ENCODE peak calls at places on chromosomes 2 and 18, in six cellular contexts. One of them, this sample, is unnamed.

GRCh38 chr2:194730266-194730665 is 926.8 kb upstream of the SLC39A10 start:
- DNase-seq in GM23248: no peak
- DNase-seq in OCI-LY7: no peak
- DNase-seq in GM23338: no peak
- DNase-seq in PC-3: peak
- DNase-seq in SK-N-SH: no peak
- DNase-seq in this sample: no peak

GRCh38 chr2:26412091-26412673 is 10.5 kb downstream of the DRC1 start:
- DNase-seq in GM23248: no peak
- DNase-seq in OCI-LY7: no peak
- DNase-seq in GM23338: no peak
- DNase-seq in PC-3: no peak
- DNase-seq in SK-N-SH: no peak
- DNase-seq in this sample: peak

GRCh38 chr2:115171751-115172150 is 729.3 kb downstream of the DPP10 start:
- DNase-seq in GM23248: no peak
- DNase-seq in OCI-LY7: no peak
- DNase-seq in GM23338: no peak
- DNase-seq in PC-3: no peak
- DNase-seq in SK-N-SH: no peak
- DNase-seq in this sample: no peak

GRCh38 chr2:167843203-167843602 is 404.2 kb downstream of the STK39 start:
- DNase-seq in GM23248: no peak
- DNase-seq in OCI-LY7: no peak
- DNase-seq in GM23338: no peak
- DNase-seq in PC-3: no peak
- DNase-seq in SK-N-SH: no peak
- DNase-seq in this sample: no peak

GRCh38 chr2:10721344-10722251 is at the start of gene ATP6V1C2:
- DNase-seq in GM23248: peak
- DNase-seq in OCI-LY7: peak
- DNase-seq in GM23338: peak
- DNase-seq in PC-3: peak
- DNase-seq in SK-N-SH: peak
- DNase-seq in this sample: peak

GRCh38 chr2:233409286-233409991 is 55.1 kb downstream of the DGKD start:
- DNase-seq in GM23248: no peak
- DNase-seq in OCI-LY7: no peak
- DNase-seq in GM23338: no peak
- DNase-seq in PC-3: no peak
- DNase-seq in SK-N-SH: no peak
- DNase-seq in this sample: no peak

GRCh38 chr2:85755122-85756027 is 1.6 kb downstream of the ATOH8 start:
- DNase-seq in GM23248: peak
- DNase-seq in OCI-LY7: no peak
- DNase-seq in GM23338: no peak
- DNase-seq in PC-3: no peak
- DNase-seq in SK-N-SH: no peak
- DNase-seq in this sample: no peak

GRCh38 chr2:59232394-59233165 is 991.5 kb upstream of the FANCL start:
- DNase-seq in GM23248: no peak
- DNase-seq in OCI-LY7: peak
- DNase-seq in GM23338: no peak
- DNase-seq in PC-3: no peak
- DNase-seq in SK-N-SH: no peak
- DNase-seq in this sample: peak

GRCh38 chr18:48825101-48825745 is 125.5 kb downstream of the SMAD7 start:
- DNase-seq in GM23248: peak
- DNase-seq in OCI-LY7: no peak
- DNase-seq in GM23338: no peak
- DNase-seq in PC-3: no peak
- DNase-seq in SK-N-SH: no peak
- DNase-seq in this sample: no peak

GRCh38 chr2:1227289-1227900 is 185.9 kb upstream of the TPO start:
- DNase-seq in GM23248: no peak
- DNase-seq in OCI-LY7: no peak
- DNase-seq in GM23338: no peak
- DNase-seq in PC-3: no peak
- DNase-seq in SK-N-SH: no peak
- DNase-seq in this sample: no peak

GRCh38 chr2:232126301-232127085 is 165.0 kb downstream of the DIS3L2 start:
- DNase-seq in GM23248: no peak
- DNase-seq in OCI-LY7: no peak
- DNase-seq in GM23338: no peak
- DNase-seq in PC-3: no peak
- DNase-seq in SK-N-SH: no peak
- DNase-seq in this sample: no peak

GRCh38 chr18:65942103-65942502 is 191.3 kb downstream of the CDH7 start:
- DNase-seq in GM23248: no peak
- DNase-seq in OCI-LY7: no peak
- DNase-seq in GM23338: no peak
- DNase-seq in PC-3: no peak
- DNase-seq in SK-N-SH: no peak
- DNase-seq in this sample: no peak

GRCh38 chr18:55228191-55228590 is 268.9 kb upstream of the CCDC68 start:
- DNase-seq in GM23248: no peak
- DNase-seq in OCI-LY7: no peak
- DNase-seq in GM23338: peak
- DNase-seq in PC-3: no peak
- DNase-seq in SK-N-SH: no peak
- DNase-seq in this sample: no peak

GRCh38 chr2:54209379-54209778 is 46.6 kb downstream of the TSPYL6 start:
- DNase-seq in GM23248: no peak
- DNase-seq in OCI-LY7: no peak
- DNase-seq in GM23338: no peak
- DNase-seq in PC-3: no peak
- DNase-seq in SK-N-SH: no peak
- DNase-seq in this sample: no peak

GRCh38 chr2:220318037-220318436 is 690.6 kb downstream of the SLC4A3 start:
- DNase-seq in GM23248: no peak
- DNase-seq in OCI-LY7: no peak
- DNase-seq in GM23338: no peak
- DNase-seq in PC-3: peak
- DNase-seq in SK-N-SH: no peak
- DNase-seq in this sample: no peak

GRCh38 chr2:205755923-205756322 is 73.6 kb downstream of the NRP2 start:
- DNase-seq in GM23248: peak
- DNase-seq in OCI-LY7: no peak
- DNase-seq in GM23338: no peak
- DNase-seq in PC-3: no peak
- DNase-seq in SK-N-SH: no peak
- DNase-seq in this sample: no peak

GRCh38 chr18:73408434-73408833 is 540.6 kb upstream of the NETO1 start:
- DNase-seq in GM23248: no peak
- DNase-seq in OCI-LY7: no peak
- DNase-seq in GM23338: peak
- DNase-seq in PC-3: no peak
- DNase-seq in SK-N-SH: no peak
- DNase-seq in this sample: no peak

GRCh38 chr18:12036201-12036751 is 55.0 kb downstream of the IMPA2 start:
- DNase-seq in GM23248: no peak
- DNase-seq in OCI-LY7: no peak
- DNase-seq in GM23338: no peak
- DNase-seq in PC-3: peak
- DNase-seq in SK-N-SH: no peak
- DNase-seq in this sample: no peak

GRCh38 chr2:18611184-18611583 is 21.8 kb upstream of the NT5C1B start:
- DNase-seq in GM23248: no peak
- DNase-seq in OCI-LY7: no peak
- DNase-seq in GM23338: no peak
- DNase-seq in PC-3: no peak
- DNase-seq in SK-N-SH: no peak
- DNase-seq in this sample: no peak

GRCh38 chr2:197454923-197455322 is 1.6 kb downstream of the COQ10B start:
- DNase-seq in GM23248: no peak
- DNase-seq in OCI-LY7: no peak
- DNase-seq in GM23338: no peak
- DNase-seq in PC-3: no peak
- DNase-seq in SK-N-SH: no peak
- DNase-seq in this sample: no peak

GRCh38 chr18:77397056-77397455 is 147.4 kb downstream of the GALR1 start:
- DNase-seq in GM23248: no peak
- DNase-seq in OCI-LY7: no peak
- DNase-seq in GM23338: no peak
- DNase-seq in PC-3: no peak
- DNase-seq in SK-N-SH: no peak
- DNase-seq in this sample: no peak

GRCh38 chr2:50492452-50492851 is 539.5 kb downstream of the NRXN1 start:
- DNase-seq in GM23248: peak
- DNase-seq in OCI-LY7: peak
- DNase-seq in GM23338: peak
- DNase-seq in PC-3: peak
- DNase-seq in SK-N-SH: peak
- DNase-seq in this sample: peak

GRCh38 chr2:150528861-150529801 is 41.7 kb upstream of the RND3 start:
- DNase-seq in GM23248: peak
- DNase-seq in OCI-LY7: no peak
- DNase-seq in GM23338: peak
- DNase-seq in PC-3: peak
- DNase-seq in SK-N-SH: no peak
- DNase-seq in this sample: peak

GRCh38 chr18:58601468-58602266 is 27.2 kb downstream of the ALPK2 start:
- DNase-seq in GM23248: no peak
- DNase-seq in OCI-LY7: no peak
- DNase-seq in GM23338: no peak
- DNase-seq in PC-3: no peak
- DNase-seq in SK-N-SH: no peak
- DNase-seq in this sample: no peak

GRCh38 chr2:888906-889566 is 61.6 kb upstream of the SNTG2 start:
- DNase-seq in GM23248: no peak
- DNase-seq in OCI-LY7: no peak
- DNase-seq in GM23338: no peak
- DNase-seq in PC-3: no peak
- DNase-seq in SK-N-SH: no peak
- DNase-seq in this sample: no peak

GRCh38 chr2:152594792-152595191 is 122.5 kb downstream of the PRPF40A start:
- DNase-seq in GM23248: peak
- DNase-seq in OCI-LY7: no peak
- DNase-seq in GM23338: no peak
- DNase-seq in PC-3: no peak
- DNase-seq in SK-N-SH: no peak
- DNase-seq in this sample: no peak

GRCh38 chr2:162002623-162003200 is 71.3 kb downstream of the DPP4 start:
- DNase-seq in GM23248: no peak
- DNase-seq in OCI-LY7: no peak
- DNase-seq in GM23338: peak
- DNase-seq in PC-3: no peak
- DNase-seq in SK-N-SH: no peak
- DNase-seq in this sample: no peak

GRCh38 chr18:13558132-13558531 is 168.2 kb downstream of the FAM210A start:
- DNase-seq in GM23248: peak
- DNase-seq in OCI-LY7: peak
- DNase-seq in GM23338: peak
- DNase-seq in PC-3: peak
- DNase-seq in SK-N-SH: peak
- DNase-seq in this sample: peak

GRCh38 chr2:216925632-216926366 is 65.9 kb upstream of the TNP1 start:
- DNase-seq in GM23248: no peak
- DNase-seq in OCI-LY7: no peak
- DNase-seq in GM23338: no peak
- DNase-seq in PC-3: no peak
- DNase-seq in SK-N-SH: no peak
- DNase-seq in this sample: no peak

DNA sequence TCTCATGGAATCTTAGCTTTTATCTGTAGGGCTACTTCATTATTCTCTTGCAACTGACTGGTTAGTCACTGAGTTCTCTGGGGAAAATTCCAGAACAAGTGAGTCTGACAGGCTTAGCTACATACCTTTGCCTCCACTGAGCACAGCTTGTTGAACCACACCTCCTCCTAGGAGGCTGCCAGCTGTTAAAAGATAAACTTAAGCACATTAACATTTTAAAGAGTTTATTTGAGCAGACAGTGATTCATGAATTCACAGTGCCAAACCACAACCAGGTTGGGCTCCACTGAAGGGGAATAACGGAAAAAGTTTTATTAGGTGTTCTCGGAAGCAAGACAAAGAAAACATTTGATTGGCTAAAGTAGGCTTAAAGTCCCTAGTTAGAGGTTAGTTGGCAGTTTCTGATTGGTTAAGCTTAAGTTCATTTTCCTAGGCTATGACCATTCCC is 12.5 kb upstream of the SLC38A11 start:
- DNase-seq in GM23248: peak
- DNase-seq in OCI-LY7: no peak
- DNase-seq in GM23338: peak
- DNase-seq in PC-3: peak
- DNase-seq in SK-N-SH: no peak
- DNase-seq in this sample: no peak
- TF ChIP-seq EZH2phosphoT487 in GM23248: no peak
- TF ChIP-seq EZH2phosphoT487 in OCI-LY7: no peak
- TF ChIP-seq EZH2phosphoT487 in GM23338: no peak
- TF ChIP-seq EZH2phosphoT487 in PC-3: no peak
- TF ChIP-seq EZH2phosphoT487 in SK-N-SH: no peak
- TF ChIP-seq EZH2phosphoT487 in this sample: no peak

DNA sequence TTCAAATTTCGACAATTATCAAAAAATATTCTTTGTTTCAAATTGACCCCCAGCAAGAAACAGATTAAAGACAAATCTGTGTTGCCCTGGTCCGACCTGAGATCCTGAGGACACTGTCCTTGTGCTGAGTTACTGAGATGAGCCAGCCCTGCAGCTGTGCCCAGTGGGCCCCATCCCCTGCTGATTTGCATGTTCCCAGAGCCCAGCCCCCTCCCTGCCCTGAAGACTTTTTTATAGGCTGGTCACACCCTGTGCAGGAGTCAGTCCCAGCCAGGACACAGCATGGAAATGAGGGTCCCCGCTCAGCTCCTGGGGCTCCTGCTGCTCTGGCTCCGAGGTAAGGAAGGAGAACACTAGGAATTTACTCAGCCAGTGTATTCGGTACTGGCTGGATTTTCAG is 31.4 kb upstream of the ZNG1B start:
- DNase-seq in GM23248: no peak
- DNase-seq in OCI-LY7: peak
- DNase-seq in GM23338: peak
- DNase-seq in PC-3: no peak
- DNase-seq in SK-N-SH: no peak
- DNase-seq in this sample: no peak
- TF ChIP-seq EZH2phosphoT487 in GM23248: no peak
- TF ChIP-seq EZH2phosphoT487 in OCI-LY7: no peak
- TF ChIP-seq EZH2phosphoT487 in GM23338: no peak
- TF ChIP-seq EZH2phosphoT487 in PC-3: no peak
- TF ChIP-seq EZH2phosphoT487 in SK-N-SH: no peak
- TF ChIP-seq EZH2phosphoT487 in this sample: no peak

GRCh38 chr2:70716951-70717350 is 51.0 kb downstream of the ADD2 start:
- DNase-seq in GM23248: no peak
- DNase-seq in OCI-LY7: no peak
- DNase-seq in GM23338: no peak
- DNase-seq in PC-3: no peak
- DNase-seq in SK-N-SH: no peak
- DNase-seq in this sample: no peak
- TF ChIP-seq EZH2phosphoT487 in GM23248: no peak
- TF ChIP-seq EZH2phosphoT487 in OCI-LY7: no peak
- TF ChIP-seq EZH2phosphoT487 in GM23338: no peak
- TF ChIP-seq EZH2phosphoT487 in PC-3: no peak
- TF ChIP-seq EZH2phosphoT487 in SK-N-SH: no peak
- TF ChIP-seq EZH2phosphoT487 in this sample: no peak

DNA sequence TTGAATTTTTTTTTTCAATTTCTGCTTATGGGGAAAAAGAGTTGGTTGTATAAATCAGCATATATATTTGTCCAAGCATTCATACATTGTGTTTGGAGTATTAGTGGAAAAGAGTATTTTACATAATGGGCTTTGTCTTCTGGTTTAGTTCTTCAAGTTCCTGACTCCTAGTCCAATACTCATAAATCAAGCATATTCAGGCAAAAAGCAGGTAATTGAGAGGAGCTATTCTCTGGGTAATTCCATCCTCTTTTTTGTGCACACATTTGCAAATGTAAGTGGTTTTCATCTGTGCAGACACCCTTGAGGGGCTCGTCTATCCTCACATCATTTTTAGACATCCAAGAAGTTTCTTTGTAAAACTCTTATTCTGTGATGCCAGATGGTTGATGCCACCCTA is 337.2 kb downstream of the ARHGAP15 start:
- DNase-seq in GM23248: no peak
- DNase-seq in OCI-LY7: no peak
- DNase-seq in GM23338: no peak
- DNase-seq in PC-3: no peak
- DNase-seq in SK-N-SH: no peak
- DNase-seq in this sample: no peak
- TF ChIP-seq EZH2phosphoT487 in GM23248: no peak
- TF ChIP-seq EZH2phosphoT487 in OCI-LY7: no peak
- TF ChIP-seq EZH2phosphoT487 in GM23338: no peak
- TF ChIP-seq EZH2phosphoT487 in PC-3: no peak
- TF ChIP-seq EZH2phosphoT487 in SK-N-SH: no peak
- TF ChIP-seq EZH2phosphoT487 in this sample: no peak

This sample was measured in MM.1S.